ENCODE peak calls at places on chromosomes 5 and 9, in five cellular contexts. I is lung, J is activated T-cell treated with anti-CD3 and anti-CD28 coated beads for 1 hour, C is PC-3, Z is glutamatergic neuron. B is an unnamed sample.

GRCh38 chr9:131608469-131609115 is 63.3 kb downstream of the PRRT1B start:
- DNase-seq in I (peak), J (no peak), C (peak), Z (no peak), B (peak)

GRCh38 chr5:178989311-178989710 is 5.8 kb downstream of the GRM6 start:
- DNase-seq in I (no peak), J (no peak), C (no peak), Z (no peak), B (no peak)

GRCh38 chr9:79623799-79624721 is 52.3 kb downstream of the TLE4 start:
- DNase-seq in I (peak), J (no peak), C (peak), Z (no peak), B (no peak)

GRCh38 chr5:135307143-135307903 is 91.7 kb downstream of the MACROH2A1 start:
- DNase-seq in I (peak), J (no peak), C (no peak), Z (no peak), B (peak)

GRCh38 chr5:5979362-5979760 is 399.0 kb downstream of the MED10 start:
- DNase-seq in I (no peak), J (no peak), C (peak), Z (peak), B (no peak)

GRCh38 chr9:37295796-37296195 is 126.7 kb upstream of the GRHPR start:
- DNase-seq in I (no peak), J (no peak), C (no peak), Z (no peak), B (no peak)

GRCh38 chr5:72209515-72210115 is 102.3 kb downstream of the MAP1B start:
- DNase-seq in I (no peak), J (no peak), C (peak), Z (no peak), B (no peak)

GRCh38 chr5:353599-354580 is 32.4 kb downstream of the AHRR start:
- DNase-seq in I (peak), J (no peak), C (no peak), Z (no peak), B (no peak)

GRCh38 chr9:108784128-108784490 is 71.7 kb downstream of the ACTL7B start:
- DNase-seq in I (no peak), J (no peak), C (no peak), Z (no peak), B (no peak)

GRCh38 chr9:106503759-106504158 is 359.2 kb upstream of the ZNF462 start:
- DNase-seq in I (no peak), J (no peak), C (no peak), Z (no peak), B (no peak)

GRCh38 chr9:127262621-127263020 is 2.0 kb upstream of the GARNL3 start:
- DNase-seq in I (no peak), J (no peak), C (no peak), Z (no peak), B (no peak)

GRCh38 chr9:8114826-8115225 is 315.2 kb upstream of the DMAC1 start:
- DNase-seq in I (no peak), J (no peak), C (no peak), Z (no peak), B (no peak)

GRCh38 chr5:75729321-75729720 is 12.1 kb upstream of the POC5 start:
- DNase-seq in I (no peak), J (no peak), C (no peak), Z (no peak), B (no peak)

GRCh38 chr9:37729499-37729898 is 24.1 kb upstream of the TRMT10B start:
- DNase-seq in I (no peak), J (no peak), C (no peak), Z (no peak), B (no peak)

GRCh38 chr9:117028103-117028858 is 341.2 kb downstream of the TRIM32 start:
- DNase-seq in I (no peak), J (no peak), C (no peak), Z (no peak), B (no peak)

GRCh38 chr5:68722357-68722756 is 371.5 kb upstream of the SLC30A5 start:
- DNase-seq in I (no peak), J (no peak), C (no peak), Z (no peak), B (no peak)

GRCh38 chr9:35842795-35843194 is 13.8 kb downstream of the TMEM8B start:
- DNase-seq in I (no peak), J (no peak), C (no peak), Z (no peak), B (no peak)

B was measured in nephron progenitor cell.